ENCODE peak calls at places on chromosomes 2 and 18, in four cellular contexts. L, X, Y and T are unnamed samples.

GRCh38 chr2:107072150-107072940 is 186.4 kb upstream of the ST6GAL2 start:
- DNase-seq in L (no peak), X (no peak), Y (no peak), T (no peak)

GRCh38 chr2:42048318-42049251 is 764 bp downstream of the PKDCC start:
- DNase-seq in L (peak), X (no peak), Y (peak), T (no peak)

GRCh38 chr2:107669335-107669734 is 157.4 kb upstream of the RGPD4 start:
- DNase-seq in L (no peak), X (no peak), Y (no peak), T (no peak)

GRCh38 chr2:216478151-216478550 is 20.5 kb upstream of the RPL37A start:
- DNase-seq in L (no peak), X (no peak), Y (no peak), T (no peak)

GRCh38 chr2:9681427-9681817 is 50.6 kb upstream of the YWHAQ start:
- DNase-seq in L (no peak), X (no peak), Y (no peak), T (no peak)

GRCh38 chr2:155895016-155895415 is 437.5 kb downstream of the NR4A2 start:
- DNase-seq in L (no peak), X (no peak), Y (no peak), T (no peak)

GRCh38 chr2:7024261-7024660 is 107.0 kb downstream of the RNF144A start:
- DNase-seq in L (peak), X (no peak), Y (no peak), T (no peak)

GRCh38 chr2:341017-341542 is 53.2 kb upstream of the ALKAL2 start:
- DNase-seq in L (no peak), X (no peak), Y (no peak), T (no peak)

GRCh38 chr2:7373156-7373555 is 455.9 kb downstream of the RNF144A start:
- DNase-seq in L (no peak), X (no peak), Y (no peak), T (no peak)

GRCh38 chr2:113847144-113847543 is 42.7 kb upstream of the ACTR3 start:
- DNase-seq in L (no peak), X (no peak), Y (no peak), T (no peak)

GRCh38 chr2:119772128-119772527 is 12.4 kb downstream of the PTPN4 start:
- DNase-seq in L (no peak), X (no peak), Y (no peak), T (no peak)

GRCh38 chr18:74342416-74343043 is 26.9 kb downstream of the C18orf63 start:
- DNase-seq in L (no peak), X (no peak), Y (peak), T (no peak)

GRCh38 chr2:207914716-207915115 is 110.6 kb downstream of the PLEKHM3 start:
- DNase-seq in L (no peak), X (no peak), Y (no peak), T (no peak)

GRCh38 chr18:43893001-43893637 is 615.8 kb upstream of the SYT4 start:
- DNase-seq in L (no peak), X (no peak), Y (no peak), T (no peak)

GRCh38 chr2:64952896-64953482 is 36.2 kb upstream of the SLC1A4 start:
- DNase-seq in L (no peak), X (peak), Y (no peak), T (no peak)

GRCh38 chr2:215465246-215465645 is 29.4 kb upstream of the FN1 start:
- DNase-seq in L (no peak), X (no peak), Y (no peak), T (no peak)

GRCh38 chr2:151771599-151772358 is 37.5 kb upstream of the NEB start:
- DNase-seq in L (no peak), X (no peak), Y (no peak), T (no peak)

GRCh38 chr18:10205136-10205535 is 249.3 kb upstream of the APCDD1 start:
- DNase-seq in L (no peak), X (no peak), Y (peak), T (no peak)

GRCh38 chr18:22169889-22170420 is 566 bp downstream of the GATA6 start:
- DNase-seq in L (peak), X (no peak), Y (no peak), T (no peak)

GRCh38 chr2:13260401-13260800 is 543.7 kb downstream of the TRIB2 start:
- DNase-seq in L (no peak), X (no peak), Y (no peak), T (no peak)

GRCh38 chr18:74951165-74951760 is 257.7 kb downstream of the PTGR3 start:
- DNase-seq in L (peak), X (peak), Y (peak), T (no peak)

GRCh38 chr2:204505946-204506345 is 39.3 kb upstream of the PARD3B start:
- DNase-seq in L (no peak), X (no peak), Y (no peak), T (no peak)

GRCh38 chr2:203683932-203684556 is 22.4 kb upstream of the CD28 start:
- DNase-seq in L (no peak), X (peak), Y (no peak), T (no peak)

GRCh38 chr2:210660-211059 is 53.2 kb downstream of the SH3YL1 start:
- DNase-seq in L (no peak), X (no peak), Y (no peak), T (no peak)

GRCh38 chr2:67311536-67311935 is 85.6 kb upstream of the ETAA1 start:
- DNase-seq in L (no peak), X (no peak), Y (no peak), T (no peak)

GRCh38 chr2:62743506-62743905 is 38.0 kb downstream of the EHBP1 start:
- DNase-seq in L (no peak), X (no peak), Y (no peak), T (no peak)

GRCh38 chr2:177271981-177272666 is 7.6 kb upstream of the NFE2L2 start:
- DNase-seq in L (no peak), X (no peak), Y (no peak), T (no peak)

GRCh38 chr2:202061695-202062094 is 11.4 kb upstream of the KIAA2012 start:
- DNase-seq in L (no peak), X (no peak), Y (no peak), T (no peak)

GRCh38 chr2:202064206-202064880 is 8.7 kb upstream of the KIAA2012 start:
- DNase-seq in L (no peak), X (no peak), Y (no peak), T (no peak)

GRCh38 chr2:202056611-202057010 is 16.4 kb upstream of the KIAA2012 start:
- DNase-seq in L (no peak), X (no peak), Y (no peak), T (no peak)

GRCh38 chr2:202064881-202065230 is 8.2 kb upstream of the KIAA2012 start:
- DNase-seq in L (no peak), X (no peak), Y (no peak), T (no peak)

DNA sequence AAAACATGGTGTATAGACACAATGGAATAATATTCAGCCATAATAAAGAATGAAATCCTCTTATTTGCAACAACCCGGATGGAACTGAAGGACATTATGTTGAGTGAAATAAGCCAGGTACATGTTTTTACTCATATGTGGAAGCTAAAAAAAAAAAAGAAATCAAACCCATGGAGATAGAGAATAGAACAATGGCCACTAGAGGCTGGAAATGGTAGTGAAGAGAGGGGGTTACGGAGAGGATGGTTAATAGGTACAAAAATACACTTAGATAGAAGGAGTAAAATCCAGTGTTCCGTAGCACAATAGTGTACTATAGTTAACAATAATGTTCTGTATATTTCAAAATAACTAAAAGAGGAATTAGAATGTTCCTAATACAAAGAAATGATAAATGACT is 12.8 kb upstream of the KIAA2012 start:
- DNase-seq in L (no peak), X (no peak), Y (no peak), T (no peak)
- TF ChIP-seq CTCF in L (no peak), X (peak), Y (peak), T (no peak)

GRCh38 chr2:217910875-217911212 is 92.0 kb downstream of the TNS1 start:
- DNase-seq in L (peak), X (no peak), Y (no peak), T (no peak)

GRCh38 chr2:217914078-217914477 is 88.7 kb downstream of the TNS1 start:
- DNase-seq in L (no peak), X (no peak), Y (no peak), T (no peak)

GRCh38 chr2:217913415-217913814 is 89.4 kb downstream of the TNS1 start:
- DNase-seq in L (no peak), X (no peak), Y (no peak), T (no peak)

GRCh38 chr2:217911283-217911965 is 91.4 kb downstream of the TNS1 start:
- DNase-seq in L (no peak), X (no peak), Y (no peak), T (no peak)

DNA sequence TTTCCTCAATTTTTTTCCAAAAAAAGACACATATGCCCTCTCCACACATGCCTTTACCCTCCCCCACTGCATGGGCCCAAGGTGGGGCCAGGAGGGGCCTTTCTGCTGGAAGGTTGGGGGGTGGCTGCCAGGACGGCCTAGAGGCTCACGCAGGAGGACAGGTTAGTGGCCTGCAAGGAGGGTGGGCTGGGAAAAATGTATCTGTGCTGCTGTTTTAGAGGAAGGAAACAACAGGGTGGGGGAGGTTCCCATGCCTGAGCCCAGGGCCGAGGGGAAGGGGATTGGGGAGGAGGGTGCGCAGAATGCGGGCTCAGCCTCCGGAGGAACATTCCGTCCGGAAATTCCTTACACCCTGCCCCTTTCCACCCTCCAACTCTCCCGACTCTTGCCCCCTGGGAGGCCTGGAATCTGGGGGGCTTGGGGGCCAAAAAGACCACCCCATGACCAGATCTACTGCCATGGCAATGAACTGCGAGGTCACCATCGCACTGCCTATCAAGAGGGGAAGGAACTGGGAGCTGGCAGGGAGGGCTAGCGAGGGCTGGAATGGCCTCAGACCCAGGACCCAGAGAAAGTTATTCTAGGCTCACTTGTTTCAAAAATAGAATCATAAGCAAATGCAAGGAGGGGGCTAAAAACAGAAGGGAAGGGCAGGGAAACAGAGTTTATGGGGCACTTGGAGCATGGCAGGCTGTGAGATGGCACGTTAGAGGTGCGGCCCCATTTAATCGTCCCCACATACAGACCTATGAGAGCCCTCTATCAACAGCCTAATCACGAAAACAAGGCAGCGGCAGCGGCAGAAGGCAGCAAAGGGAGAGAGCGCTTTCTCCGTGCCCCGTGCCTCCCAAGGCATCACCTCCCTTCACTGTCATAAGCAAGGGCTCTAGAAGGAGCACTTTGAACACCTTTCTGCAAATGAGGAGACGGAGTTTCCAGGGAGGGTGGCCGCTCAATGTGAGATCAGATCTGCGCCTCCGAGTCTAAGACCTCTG is 90.5 kb downstream of the TNS1 start:
- DNase-seq in L (peak), X (no peak), Y (no peak), T (no peak)
- TF ChIP-seq EP300 in L (no peak), X (no peak), Y (no peak), T (no peak)

DNA sequence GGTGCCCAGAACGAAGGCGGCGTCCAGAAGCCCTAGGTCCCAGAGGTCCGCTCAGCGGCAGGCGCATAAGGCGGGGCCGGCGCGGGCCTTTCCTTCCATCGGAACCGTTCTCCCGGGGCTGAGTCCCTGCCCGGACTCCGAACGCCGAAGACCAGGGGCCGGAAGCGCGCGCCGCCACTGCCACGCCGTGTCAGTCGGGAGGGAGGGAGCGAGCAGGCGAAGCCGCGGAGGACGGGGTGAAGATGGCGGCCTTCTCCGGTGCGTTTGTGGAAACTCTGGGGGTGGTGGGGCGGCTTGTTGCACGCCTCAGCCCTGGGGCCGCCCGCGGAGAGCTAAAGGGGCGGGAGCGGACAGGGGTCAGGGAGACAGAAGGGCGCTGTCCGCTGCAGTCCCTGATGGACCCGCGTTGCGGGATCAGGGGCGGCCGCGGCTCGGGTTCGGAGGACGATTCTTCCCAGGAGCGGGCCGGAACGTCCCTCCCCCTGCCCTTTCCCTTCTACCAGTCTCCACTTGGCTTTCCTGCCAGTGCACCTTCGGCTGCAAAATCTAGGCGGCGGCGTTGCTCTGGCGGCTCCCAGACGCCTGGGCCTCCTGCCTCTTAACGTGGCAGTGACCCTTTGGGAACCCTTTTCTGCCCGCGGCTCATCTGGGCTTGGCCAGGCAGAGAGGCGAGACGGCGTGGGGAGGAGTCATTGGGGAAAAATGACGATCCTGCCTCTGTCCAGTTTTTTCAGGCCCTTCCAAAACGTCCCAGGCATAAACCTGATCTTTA is at the start of gene DDX1:
- DNase-seq in L (peak), X (peak), Y (peak), T (peak)
- TF ChIP-seq CTCF in L (peak), X (no peak), Y (no peak), T (no peak)

GRCh38 chr2:188292446-188293239 is 969 bp downstream of the GULP1 start:
- DNase-seq in L (peak), X (peak), Y (peak), T (peak)
- TF ChIP-seq EP300 in L (no peak), X (no peak), Y (no peak), T (no peak)

GRCh38 chr18:25594351-25594750 is 242.4 kb upstream of the ZNF521 start:
- DNase-seq in L (no peak), X (no peak), Y (no peak), T (no peak)

GRCh38 chr18:25590456-25590855 is 238.5 kb upstream of the ZNF521 start:
- DNase-seq in L (no peak), X (no peak), Y (no peak), T (no peak)

GRCh38 chr18:25595274-25595673 is 243.3 kb upstream of the ZNF521 start:
- DNase-seq in L (no peak), X (no peak), Y (no peak), T (no peak)

GRCh38 chr18:25587545-25587944 is 235.6 kb upstream of the ZNF521 start:
- DNase-seq in L (no peak), X (no peak), Y (no peak), T (no peak)

DNA sequence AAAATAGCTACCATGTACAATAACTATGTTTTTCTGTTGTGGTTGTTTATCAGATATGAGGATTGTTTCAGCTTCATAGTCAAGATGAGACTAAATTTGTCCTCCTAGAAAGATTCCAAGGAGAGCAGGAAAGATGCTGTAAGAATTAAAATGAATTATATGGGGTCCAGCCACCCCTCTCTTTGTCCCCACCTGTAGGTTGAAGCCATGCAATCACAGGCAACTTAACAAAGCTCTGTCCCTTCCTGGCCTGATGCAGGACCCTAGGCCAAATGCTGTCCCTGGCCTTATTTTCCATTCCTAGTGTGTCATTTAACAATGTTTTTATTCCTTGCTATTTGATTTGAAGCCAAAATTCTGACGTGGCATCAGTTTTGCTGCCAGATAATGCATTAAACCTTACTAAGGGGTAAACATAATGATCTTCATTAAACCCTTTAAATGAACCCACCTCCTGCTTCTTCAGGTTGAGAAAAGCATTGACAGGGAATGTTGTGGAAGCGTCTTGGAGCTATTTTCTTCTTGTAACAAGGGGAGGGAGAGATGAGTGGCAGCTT is 240.9 kb upstream of the ZNF521 start:
- DNase-seq in L (no peak), X (no peak), Y (no peak), T (no peak)
- TF ChIP-seq CTCF in L (no peak), X (no peak), Y (no peak), T (no peak)

GRCh38 chr2:199851886-199852285 is 894 bp upstream of the FTCDNL1 start:
- DNase-seq in L (no peak), X (no peak), Y (no peak), T (no peak)
- TF ChIP-seq EP300 in L (no peak), X (no peak), Y (no peak), T (no peak)

GRCh38 chr2:98579926-98580325 is 28.4 kb downstream of the COA5 start:
- DNase-seq in L (no peak), X (no peak), Y (no peak), T (no peak)

GRCh38 chr2:98578231-98578630 is 30.1 kb downstream of the COA5 start:
- DNase-seq in L (no peak), X (no peak), Y (no peak), T (no peak)

GRCh38 chr2:98576666-98577312 is 31.5 kb downstream of the COA5 start:
- DNase-seq in L (no peak), X (no peak), Y (no peak), T (no peak)

GRCh38 chr2:98580656-98581284 is 27.5 kb downstream of the COA5 start:
- DNase-seq in L (no peak), X (no peak), Y (no peak), T (no peak)

DNA sequence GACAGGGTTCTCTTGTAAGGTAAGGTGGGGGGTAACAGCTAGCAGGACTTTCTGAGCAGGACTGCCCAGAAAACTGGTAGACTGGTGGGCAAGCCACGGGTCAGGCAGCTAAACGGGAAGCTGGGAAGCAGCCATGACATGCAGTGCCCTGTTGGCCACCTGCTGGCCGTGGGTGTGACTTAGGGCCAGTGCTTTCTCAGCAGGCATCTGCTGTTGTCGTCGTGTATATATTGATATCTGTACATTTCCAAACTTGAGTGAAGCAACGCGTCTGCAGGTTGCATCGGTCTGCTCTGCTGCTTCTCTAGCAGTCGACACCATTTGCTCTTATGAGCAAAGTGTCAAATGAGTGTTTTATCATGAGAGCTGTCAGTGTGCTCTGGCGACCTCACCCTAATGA is 31.0 kb downstream of the COA5 start:
- DNase-seq in L (no peak), X (no peak), Y (no peak), T (no peak)
- TF ChIP-seq CTCF in L (no peak), X (no peak), Y (no peak), T (no peak)

GRCh38 chr2:212939777-212940531 is 211.5 kb downstream of the IKZF2 start:
- DNase-seq in L (no peak), X (no peak), Y (peak), T (no peak)
- TF ChIP-seq EP300 in L (no peak), X (no peak), Y (no peak), T (no peak)